ENCODE peak calls at places on chromosomes 7 and 10, in five cellular contexts. I, Z, D, J and R are unnamed samples.

GRCh38 chr7:2938514-2939192 is 94.5 kb upstream of the GNA12 start:
- DNase-seq in J (peak; percentile 20), D (no peak), I (no peak), Z (no peak), R (no peak)

GRCh38 chr10:105017116-105017515 is 376.0 kb downstream of the SORCS3 start:
- DNase-seq in J (no peak), I (no peak), D (no peak), Z (no peak), R (no peak)

GRCh38 chr10:99430116-99430450 is 341 bp downstream of the GOT1 start:
- DNase-seq in I (no peak), Z (peak; percentile 43), D (no peak), J (no peak), R (no peak)

GRCh38 chr7:45593877-45594276 is 19.7 kb downstream of the ADCY1 start:
- DNase-seq in I (no peak), Z (no peak), J (no peak), D (no peak), R (no peak)

GRCh38 chr10:21217107-21217506 is 308.4 kb downstream of the SKIDA1 start:
- DNase-seq in Z (no peak), I (no peak), D (no peak), J (no peak), R (no peak)

GRCh38 chr7:135976312-135977019 is 693 bp downstream of the MTPN start:
- DNase-seq in Z (peak; percentile 64), J (no peak), D (no peak), I (no peak), R (peak; percentile 68)

GRCh38 chr10:23199768-23200511 is 7.8 kb downstream of the PTF1A start:
- DNase-seq in I (no peak), D (no peak), Z (no peak), J (no peak), R (no peak)

GRCh38 chr7:93352881-93353280 is 120.7 kb downstream of the VPS50 start:
- DNase-seq in Z (no peak), I (no peak), D (no peak), J (no peak), R (no peak)

GRCh38 chr7:47764746-47765145 is 182.8 kb upstream of the TNS3 start:
- DNase-seq in I (no peak), D (no peak), Z (no peak), J (no peak), R (no peak)

GRCh38 chr10:89518876-89519842 is 16.2 kb downstream of the SLC16A12 start:
- DNase-seq in I (peak; percentile 70), J (no peak), D (no peak), Z (no peak), R (no peak)

GRCh38 chr10:129993621-129994020 is 29.5 kb upstream of the EBF3 start:
- DNase-seq in Z (no peak), D (no peak), J (no peak), I (no peak), R (no peak)

GRCh38 chr7:6637544-6638229 is 569 bp downstream of the ZNF316 start:
- DNase-seq in Z (peak; percentile 86), I (peak; percentile 8), D (no peak), J (no peak), R (peak; percentile 82)

GRCh38 chr10:122162566-122163181 is 108.4 kb upstream of the BTBD16 start:
- DNase-seq in D (no peak), I (no peak), J (no peak), Z (no peak), R (no peak)

GRCh38 chr7:122803323-122803722 is 82.9 kb downstream of the CADPS2 start:
- DNase-seq in Z (peak; percentile 5), D (no peak), J (no peak), I (peak; percentile 57), R (peak; percentile 38)

GRCh38 chr7:139153832-139154231 is 44.3 kb upstream of the ZC3HAV1 start:
- DNase-seq in J (no peak), D (peak; percentile 1), I (peak; percentile 81), Z (no peak), R (no peak)

GRCh38 chr10:26790596-26790995 is 70.2 kb downstream of the ABI1 start:
- DNase-seq in J (no peak), I (no peak), D (no peak), Z (no peak), R (no peak)

GRCh38 chr7:127447326-127447945 is 54.9 kb upstream of the ZNF800 start:
- DNase-seq in Z (peak; percentile 82), D (peak; percentile 3), I (peak; percentile 46), J (no peak), R (peak; percentile 86)

GRCh38 chr7:106704000-106704840 is 43.3 kb upstream of the CCDC71L start:
- DNase-seq in I (no peak), D (no peak), Z (peak; percentile 33), J (no peak), R (peak; percentile 30)

GRCh38 chr7:149202831-149203231 is 7.5 kb downstream of the ZNF282 start:
- DNase-seq in I (no peak), D (no peak), J (no peak), Z (no peak), R (no peak)

GRCh38 chr7:129356176-129356575 is 78.1 kb upstream of the STRIP2 start:
- DNase-seq in D (no peak), I (no peak), Z (no peak), J (no peak), R (no peak)

GRCh38 chr7:99000196-99000903 is 122.0 kb downstream of the TRRAP start:
- DNase-seq in D (no peak), I (no peak), Z (no peak), J (no peak), R (no peak)

GRCh38 chr7:158891922-158892321 is 35.6 kb downstream of the DYNC2I1 start:
- DNase-seq in J (no peak), D (no peak), Z (no peak), I (no peak), R (no peak)

GRCh38 chr7:28629216-28629848 is 217.0 kb downstream of the CREB5 start:
- DNase-seq in D (no peak), J (no peak), Z (no peak), I (peak; percentile 33), R (no peak)

GRCh38 chr7:118642396-118642795 is 417.9 kb downstream of the ANKRD7 start:
- DNase-seq in J (no peak), I (no peak), Z (no peak), D (no peak), R (no peak)

GRCh38 chr7:22005151-22005550 is 59.5 kb upstream of the CDCA7L start:
- DNase-seq in I (no peak), Z (no peak), D (no peak), J (no peak), R (no peak)

GRCh38 chr7:106329971-106330733 is 45.4 kb upstream of the NAMPT start:
- DNase-seq in I (peak; percentile 73), D (no peak), J (no peak), Z (no peak), R (no peak)

GRCh38 chr7:91089382-91089963 is 174.8 kb upstream of the FZD1 start:
- DNase-seq in J (no peak), Z (peak; percentile 45), I (peak; percentile 63), D (no peak), R (peak; percentile 43)

GRCh38 chr10:22029450-22030236 is 26.1 kb upstream of the DNAJC1 start:
- DNase-seq in D (no peak), Z (no peak), J (no peak), I (peak; percentile 23), R (no peak)

GRCh38 chr10:113035724-113036312 is 85.8 kb downstream of the TCF7L2 start:
- DNase-seq in J (no peak), I (no peak), Z (no peak), D (no peak), R (no peak)

DNA sequence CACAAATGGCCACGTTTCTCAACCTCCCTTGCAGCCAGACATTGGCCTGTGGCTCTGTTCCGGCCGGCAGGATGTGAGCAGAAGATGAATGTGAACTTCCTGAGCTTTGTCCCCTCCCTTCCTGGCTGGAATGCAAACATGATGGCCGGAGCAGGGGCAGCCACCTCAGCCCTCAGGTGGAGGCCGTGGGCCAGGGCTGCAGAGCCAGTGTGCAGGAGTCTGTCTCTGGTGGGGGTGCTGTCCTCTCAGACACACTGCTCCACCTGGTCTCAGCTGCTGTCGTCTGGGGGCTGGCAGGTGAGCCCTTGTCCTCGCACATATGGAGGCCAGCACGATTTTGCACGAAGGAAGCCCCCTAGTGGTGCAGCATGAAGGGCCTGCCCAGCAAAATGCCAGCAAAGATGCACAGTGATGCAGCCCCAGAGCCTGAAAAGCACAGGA is 25.3 kb upstream of the PWWP2B start:
- DNase-seq in Z (peak; percentile 28), J (peak; percentile 7), I (no peak), D (no peak), R (peak; percentile 29)
- TF ChIP-seq CTCF in Z (peak; percentile 72), J (no peak), I (peak; percentile 34), D (peak; percentile 47), R (peak; percentile 44)

GRCh38 chr7:97118306-97118917 is 914 bp downstream of the SDHAF3 start:
- DNase-seq in Z (peak; percentile 32), J (no peak), D (no peak), I (peak; percentile 17), R (peak; percentile 24)
- H3K4me3 ChIP-seq in Z (peak overlapping the region; percentile 78), J (peak overlapping the region; percentile 70), D (peak overlapping the region; percentile 97), I (peak overlapping the region; percentile 91), R (peak overlapping the region; percentile 82)

GRCh38 chr10:850093-850492 is 81.4 kb downstream of the LARP4B start:
- DNase-seq in I (no peak), D (no peak), J (no peak), Z (no peak), R (no peak)

GRCh38 chr10:845526-845925 is 86.0 kb downstream of the LARP4B start:
- DNase-seq in J (no peak), D (no peak), Z (no peak), I (no peak), R (no peak)

GRCh38 chr10:844552-844951 is 87.0 kb downstream of the LARP4B start:
- DNase-seq in Z (no peak), D (no peak), I (peak; percentile 18), J (no peak), R (no peak)

GRCh38 chr10:851891-852290 is 79.6 kb downstream of the LARP4B start:
- DNase-seq in J (no peak), Z (peak; percentile 64), D (no peak), I (no peak), R (peak; percentile 56)

GRCh38 chr10:847868-848267 is 83.6 kb downstream of the LARP4B start:
- DNase-seq in I (peak; percentile 14), Z (no peak), D (no peak), J (no peak), R (no peak)
- TF ChIP-seq CTCF in I (peak; percentile 14), Z (peak; percentile 21), D (no peak), J (no peak), R (no peak)

DNA sequence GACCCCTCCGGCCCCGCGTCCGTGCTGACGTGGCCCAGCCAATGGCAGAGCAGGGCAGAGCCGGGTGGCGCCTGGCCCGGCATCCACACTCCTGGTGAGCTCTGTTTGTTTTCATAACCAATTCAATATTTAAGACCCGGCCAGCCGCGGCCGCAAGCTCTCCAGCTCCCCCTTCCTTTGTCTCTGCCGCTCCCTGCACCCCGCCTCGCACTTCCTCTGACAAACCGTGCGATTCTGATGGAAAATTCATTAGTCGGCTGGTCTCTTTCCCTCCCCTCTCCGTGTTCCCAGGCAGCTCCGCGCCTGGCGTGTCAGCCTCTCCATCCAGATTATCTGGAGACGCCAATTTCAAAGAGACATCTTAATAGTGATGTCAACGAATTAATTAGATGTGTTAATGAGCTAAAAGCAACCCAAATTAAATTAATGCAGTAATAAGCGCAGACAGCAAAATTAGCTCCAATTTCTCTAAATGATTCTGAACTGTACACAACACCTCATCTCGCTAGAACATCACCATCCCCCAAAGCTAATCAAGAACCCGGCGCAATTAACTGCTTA is 55.3 kb downstream of the MICALL2 start:
- DNase-seq in I (peak; percentile 54), J (no peak), D (no peak), Z (no peak), R (no peak)
- H3K4me3 ChIP-seq in I (no peak overlapping the region), J (no peak overlapping the region), D (no peak overlapping the region), Z (no peak overlapping the region), R (no peak overlapping the region)